ENCODE peak calls at places on chromosomes 5 and 9, in eight cellular contexts. K is naive thymus-derived CD4-positive, alpha-beta T cell; E is Right ventricle myocardium superior; N is anterior cingulate cortex; D is MM.1S; Y is GM20000; H is NCI-H1417; Z is NCI-H2081. V is an unnamed sample.

GRCh38 chr9:114677418-114677817 is 4.6 kb downstream of the TEX48 start:
- DNase-seq in K (no peak), E (no peak), N (no peak), D (no peak), Y (no peak), H (peak), Z (no peak), V (peak)

GRCh38 chr5:14270212-14270702 is 127.1 kb downstream of the TRIO start:
- DNase-seq in K (no peak), E (peak), N (no peak), D (peak), Y (peak), H (peak), Z (peak), V (peak)

GRCh38 chr5:39779836-39780235 is 355.1 kb upstream of the DAB2 start:
- DNase-seq in K (no peak), E (no peak), N (no peak), D (no peak), Y (no peak), H (no peak), Z (no peak), V (no peak)

GRCh38 chr5:111855356-111855755 is 98.4 kb upstream of the NREP start:
- DNase-seq in K (no peak), E (no peak), N (no peak), D (no peak), Y (no peak), H (no peak), Z (no peak), V (no peak)

GRCh38 chr5:138661991-138662434 is 86.8 kb upstream of the HSPA9 start:
- DNase-seq in K (no peak), E (no peak), N (no peak), D (no peak), Y (no peak), H (peak), Z (no peak), V (no peak)

GRCh38 chr5:400282-401215 is 42.4 kb upstream of the EXOC3 start:
- DNase-seq in K (no peak), E (no peak), N (no peak), D (no peak), Y (peak), H (no peak), Z (peak), V (peak)

GRCh38 chr9:114186091-114186792 is 30.9 kb downstream of the COL27A1 start:
- DNase-seq in K (no peak), E (peak), N (no peak), D (no peak), Y (no peak), H (no peak), Z (no peak), V (no peak)

GRCh38 chr9:136769710-136770191 is 5.4 kb upstream of the LCN15 start:
- DNase-seq in K (peak), E (no peak), N (no peak), D (peak), Y (peak), H (no peak), Z (no peak), V (no peak)

GRCh38 chr5:120436996-120437395 is 27.1 kb upstream of the PRR16 start:
- DNase-seq in K (no peak), E (no peak), N (no peak), D (no peak), Y (no peak), H (no peak), Z (no peak), V (no peak)

GRCh38 chr9:124779368-124780059 is 2.6 kb downstream of the OLFML2A start:
- DNase-seq in K (peak), E (no peak), N (no peak), D (no peak), Y (peak), H (no peak), Z (no peak), V (peak)

GRCh38 chr5:130995851-130996250 is 169.2 kb downstream of the HINT1 start:
- DNase-seq in K (no peak), E (no peak), N (no peak), D (no peak), Y (no peak), H (no peak), Z (no peak), V (no peak)

GRCh38 chr5:170247363-170247762 is 14.6 kb downstream of the C5orf58 start:
- DNase-seq in K (no peak), E (no peak), N (no peak), D (no peak), Y (no peak), H (no peak), Z (no peak), V (no peak)

GRCh38 chr9:88746744-88747398 is 211.9 kb downstream of the NXNL2 start:
- DNase-seq in K (no peak), E (no peak), N (no peak), D (peak), Y (no peak), H (no peak), Z (no peak), V (peak)

GRCh38 chr5:181204561-181205401 is at the start of gene TRIM7:
- DNase-seq in K (peak), E (peak), N (no peak), D (no peak), Y (peak), H (no peak), Z (no peak), V (peak)

GRCh38 chr5:120942551-120942950 is 478.5 kb downstream of the PRR16 start:
- DNase-seq in K (no peak), E (no peak), N (no peak), D (no peak), Y (no peak), H (no peak), Z (no peak), V (no peak)

GRCh38 chr5:93299596-93300308 is 281.3 kb downstream of the NR2F1-AS1 start:
- DNase-seq in K (no peak), E (no peak), N (no peak), D (no peak), Y (no peak), H (peak), Z (no peak), V (peak)

GRCh38 chr9:37976714-37977477 is 73.0 kb upstream of the SLC25A51 start:
- DNase-seq in K (no peak), E (no peak), N (no peak), D (no peak), Y (no peak), H (no peak), Z (no peak), V (peak)

GRCh38 chr5:80406980-80407734 is 707 bp upstream of the ZFYVE16 start:
- DNase-seq in K (peak), E (peak), N (no peak), D (peak), Y (no peak), H (no peak), Z (no peak), V (no peak)

GRCh38 chr9:136482046-136482792 is 621 bp downstream of the SEC16A start:
- DNase-seq in K (no peak), E (no peak), N (no peak), D (peak), Y (no peak), H (no peak), Z (no peak), V (peak)

GRCh38 chr5:55258339-55258738 is 24.9 kb upstream of the CCNO start:
- DNase-seq in K (no peak), E (no peak), N (no peak), D (no peak), Y (no peak), H (no peak), Z (no peak), V (no peak)

GRCh38 chr5:9726931-9727330 is 96.8 kb upstream of the TAS2R1 start:
- DNase-seq in K (no peak), E (no peak), N (no peak), D (no peak), Y (no peak), H (no peak), Z (no peak), V (no peak)

GRCh38 chr9:71690058-71690691 is 78.1 kb downstream of the CEMIP2 start:
- DNase-seq in K (no peak), E (no peak), N (no peak), D (no peak), Y (no peak), H (no peak), Z (no peak), V (no peak)

GRCh38 chr9:111483419-111483861 is 743 bp downstream of the ECPAS start:
- DNase-seq in K (no peak), E (no peak), N (no peak), D (peak), Y (peak), H (no peak), Z (no peak), V (no peak)

V was measured in M059J.